ENCODE peak calls at places on chromosomes 12 and 14, in eight cellular contexts. X, K, J, Y, C, A, N and O are unnamed samples.

GRCh38 chr14:30834353-30834752 is 40.0 kb upstream of the COCH start:
- DNase-seq in X (no peak), K (no peak), J (no peak), Y (no peak), C (no peak), A (no peak), N (no peak), O (no peak)

GRCh38 chr14:49585803-49586672 is at the start of gene RPS29:
- DNase-seq in X (peak; percentile 99), K (peak; percentile 99), J (peak; percentile 97), Y (peak; percentile 95), C (peak; percentile 98), A (peak; percentile 98), N (peak; percentile 96), O (peak; percentile 99)

GRCh38 chr12:29640589-29641345 is 143.0 kb downstream of the TMTC1 start:
- DNase-seq in X (peak; percentile 19), K (peak; percentile 46), J (peak; percentile 76), Y (peak; percentile 71), C (peak; percentile 57), A (peak; percentile 74), N (peak; percentile 71), O (peak; percentile 60)

GRCh38 chr14:59086241-59086899 is 102.1 kb upstream of the DAAM1 start:
- DNase-seq in X (no peak), K (no peak), J (peak; percentile 77), Y (no peak), C (no peak), A (no peak), N (peak; percentile 78), O (no peak)

GRCh38 chr14:30657606-30658163 is 35.6 kb downstream of the SCFD1 start:
- DNase-seq in X (peak; percentile 39), K (peak; percentile 39), J (no peak), Y (no peak), C (no peak), A (no peak), N (no peak), O (no peak)

GRCh38 chr14:76708028-76708427 is 53.2 kb upstream of the VASH1 start:
- DNase-seq in X (no peak), K (peak; percentile 20), J (peak; percentile 11), Y (no peak), C (no peak), A (no peak), N (no peak), O (no peak)

GRCh38 chr12:97380440-97380839 is 82.2 kb upstream of the RMST start:
- DNase-seq in X (no peak), K (no peak), J (peak; percentile 8), Y (no peak), C (no peak), A (no peak), N (peak; percentile 1), O (no peak)

GRCh38 chr14:52349731-52350130 is 35.6 kb downstream of the PTGER2 start:
- DNase-seq in X (no peak), K (no peak), J (no peak), Y (no peak), C (no peak), A (no peak), N (no peak), O (no peak)

GRCh38 chr12:2483713-2484112 is 311.1 kb upstream of the FKBP4 start:
- DNase-seq in X (no peak), K (no peak), J (no peak), Y (no peak), C (no peak), A (no peak), N (no peak), O (no peak)

GRCh38 chr14:81018714-81019512 is 63.5 kb downstream of the TSHR start:
- DNase-seq in X (no peak), K (no peak), J (no peak), Y (no peak), C (no peak), A (no peak), N (no peak), O (no peak)

GRCh38 chr12:22759769-22760674 is 135.1 kb downstream of the ETNK1 start:
- DNase-seq in X (no peak), K (no peak), J (no peak), Y (no peak), C (no peak), A (no peak), N (no peak), O (no peak)

GRCh38 chr12:51592034-51592705 is 1.1 kb downstream of the SCN8A start:
- DNase-seq in X (peak; percentile 65), K (peak; percentile 86), J (peak; percentile 87), Y (no peak), C (peak; percentile 23), A (peak; percentile 7), N (peak; percentile 81), O (no peak)

GRCh38 chr14:53613404-53614253 is 343.0 kb downstream of the BMP4 start:
- DNase-seq in X (peak; percentile 19), K (no peak), J (peak; percentile 71), Y (peak; percentile 84), C (peak; percentile 78), A (peak; percentile 71), N (peak; percentile 57), O (peak; percentile 29)

GRCh38 chr12:1217191-1217949 is 226.3 kb downstream of the ERC1 start:
- DNase-seq in X (no peak), K (peak; percentile 86), J (peak; percentile 92), Y (peak; percentile 95), C (peak; percentile 50), A (no peak), N (peak; percentile 91), O (peak; percentile 90)

GRCh38 chr12:125003021-125003420 is 9.6 kb downstream of the BRI3BP start:
- DNase-seq in X (no peak), K (no peak), J (no peak), Y (no peak), C (no peak), A (no peak), N (no peak), O (no peak)

GRCh38 chr12:125005652-125006051 is 12.2 kb downstream of the BRI3BP start:
- DNase-seq in X (no peak), K (no peak), J (no peak), Y (no peak), C (no peak), A (no peak), N (no peak), O (no peak)

GRCh38 chr12:125001636-125002035 is 8.2 kb downstream of the BRI3BP start:
- DNase-seq in X (no peak), K (no peak), J (no peak), Y (no peak), C (no peak), A (no peak), N (no peak), O (no peak)

GRCh38 chr12:124998705-124999104 is 5.3 kb downstream of the BRI3BP start:
- DNase-seq in X (no peak), K (no peak), J (no peak), Y (no peak), C (no peak), A (no peak), N (no peak), O (no peak)

DNA sequence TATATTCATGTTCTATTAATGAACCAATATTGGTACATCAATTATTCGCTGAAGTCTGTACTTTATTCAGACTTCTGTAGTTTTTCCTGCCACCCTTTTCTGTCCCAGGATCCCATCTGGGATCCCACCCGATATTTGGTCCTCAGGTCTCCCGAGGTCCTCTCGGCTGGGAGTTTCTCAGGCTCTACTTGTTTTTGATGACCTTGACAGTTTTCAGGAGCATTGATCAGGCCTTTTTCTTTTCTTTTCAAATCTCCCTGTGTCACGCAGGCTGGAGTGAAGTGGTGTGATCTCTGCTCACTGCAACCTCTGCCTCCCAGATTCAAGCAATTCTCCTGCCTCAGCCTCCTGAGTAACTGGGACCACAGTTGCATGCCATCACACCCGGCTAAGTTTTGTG is 11.2 kb downstream of the BRI3BP start:
- DNase-seq in X (no peak), K (no peak), J (no peak), Y (no peak), C (no peak), A (no peak), N (no peak), O (no peak)
- H3K79me2 ChIP-seq in X (peaks cover 86% of the 10 kb centered on the region), K (no peaks in the 10 kb centered on the region), J (no peaks in the 10 kb centered on the region), Y (peaks cover 4% of the 10 kb centered on the region), C (peaks cover 3% of the 10 kb centered on the region), A (peaks cover 34% of the 10 kb centered on the region), N (peaks cover 5% of the 10 kb centered on the region), O (peaks cover 72% of the 10 kb centered on the region)

DNA sequence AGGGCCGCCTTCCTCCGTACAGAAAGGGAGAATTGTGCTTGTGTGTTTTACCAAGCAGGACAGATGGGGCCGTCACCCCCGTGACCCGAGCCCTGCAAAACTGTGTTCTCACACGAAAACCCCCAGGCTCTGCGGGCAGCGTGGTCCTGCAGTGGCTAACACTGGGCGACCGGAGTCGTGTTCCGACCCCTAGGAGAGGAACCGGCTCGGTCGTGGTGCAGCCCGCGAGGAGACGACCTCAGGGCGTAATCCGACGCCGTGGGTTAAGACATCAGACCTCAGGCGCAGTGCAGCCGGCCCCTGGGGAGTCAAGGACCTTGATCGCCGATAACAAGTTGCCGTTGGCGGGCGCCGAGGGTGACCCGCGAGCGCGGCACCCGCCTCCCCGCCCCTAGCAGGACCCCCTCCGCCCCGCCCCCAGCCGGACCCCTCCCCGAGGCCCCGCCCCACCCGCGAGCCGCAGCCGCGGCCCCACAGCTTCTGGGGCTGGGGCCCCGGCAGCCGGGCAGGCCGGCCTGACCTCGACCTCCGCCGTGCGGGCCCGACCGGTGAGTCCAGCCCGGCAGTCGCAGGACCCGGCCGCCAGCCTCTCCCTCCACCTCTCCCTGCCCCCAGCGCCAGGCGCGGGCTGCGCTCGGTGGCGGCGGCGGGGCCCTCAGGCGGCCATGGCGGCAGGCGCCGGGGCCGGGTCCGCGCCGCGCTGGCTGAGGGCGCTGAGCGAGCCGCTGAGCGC is at the start of gene CHPT1:
- DNase-seq in X (peak; percentile 85), K (peak; percentile 76), J (peak; percentile 32), Y (peak; percentile 57), C (peak; percentile 87), A (peak; percentile 83), N (peak; percentile 7), O (peak; percentile 16)
- TF ChIP-seq EZH2 in X (no peak), K (no peak), J (no peak), Y (no peak), C (no peak), A (no peak), N (no peak), O (no peak)

DNA sequence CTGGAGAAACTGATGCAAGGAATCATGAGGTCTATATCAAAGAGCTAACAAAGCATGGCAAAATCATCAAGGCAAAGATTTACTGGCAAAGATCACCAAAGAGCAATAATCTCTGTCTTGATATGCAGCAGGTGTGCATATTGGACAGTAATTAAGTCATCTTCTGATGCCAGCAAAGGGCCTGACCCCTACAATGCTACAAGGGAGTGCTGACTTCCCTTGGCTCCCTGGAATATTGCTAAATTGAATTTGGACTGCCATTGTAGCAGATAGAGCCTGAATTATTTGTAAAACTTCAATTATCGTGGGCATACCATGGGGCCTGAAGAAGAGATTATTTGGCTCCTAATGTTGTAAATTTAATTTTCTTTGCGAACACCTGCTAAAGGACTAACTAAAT is 307.9 kb upstream of the SYT1 start:
- DNase-seq in X (no peak), K (no peak), J (no peak), Y (no peak), C (no peak), A (no peak), N (no peak), O (no peak)
- H3K36me3 ChIP-seq in X (no peaks in the 10 kb centered on the region), K (no peaks in the 10 kb centered on the region), J (no peaks in the 10 kb centered on the region), Y (no peaks in the 10 kb centered on the region), C (no peaks in the 10 kb centered on the region), A (no peaks in the 10 kb centered on the region), N (no peaks in the 10 kb centered on the region), O (no peaks in the 10 kb centered on the region)

DNA sequence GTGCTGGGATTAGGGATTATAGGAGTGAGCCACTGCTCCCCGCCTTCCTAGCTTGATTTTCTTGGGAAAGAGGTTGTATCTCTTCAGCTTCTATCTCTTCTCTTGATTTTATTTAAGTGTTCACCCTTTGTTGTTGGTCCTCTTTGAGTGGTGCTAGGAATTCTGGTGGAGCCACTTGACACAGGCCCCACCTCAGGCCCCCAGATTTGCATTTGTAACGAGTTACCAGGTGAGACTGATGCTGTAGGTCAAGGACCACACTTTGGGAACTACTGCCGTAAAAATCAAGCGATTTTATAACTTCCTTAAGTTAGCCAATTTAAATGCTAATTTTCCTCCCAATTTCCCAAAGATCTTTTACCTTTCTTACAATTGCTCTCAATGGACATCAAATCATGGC is 26.3 kb downstream of the SRGAP1 start:
- DNase-seq in X (peak; percentile 37), K (no peak), J (no peak), Y (no peak), C (no peak), A (no peak), N (no peak), O (no peak)
- H3K79me2 ChIP-seq in X (peaks cover 4% of the 10 kb centered on the region), K (peaks cover 100% of the 10 kb centered on the region), J (peaks cover 89% of the 10 kb centered on the region), Y (peaks cover 95% of the 10 kb centered on the region), C (no peaks in the 10 kb centered on the region), A (peaks cover 57% of the 10 kb centered on the region), N (peaks cover 85% of the 10 kb centered on the region), O (peaks cover 92% of the 10 kb centered on the region)